ENCODE peak calls at places on chromosomes 3 and 15, in four cellular contexts. W, F, J and O are unnamed samples.

GRCh38 chr3:171640520-171641412 is 169.5 kb downstream of the PLD1 start:
- DNase-seq in W (no peak), F (peak), J (peak), O (peak)

GRCh38 chr15:74322558-74323180 is 44.8 kb downstream of the CYP11A1 start:
- DNase-seq in W (peak), F (peak), J (peak), O (peak)

GRCh38 chr15:36653851-36654250 is 74.4 kb downstream of the CDIN1 start:
- DNase-seq in W (no peak), F (no peak), J (no peak), O (no peak)

GRCh38 chr3:150270883-150271577 is 137.1 kb upstream of the TSC22D2 start:
- DNase-seq in W (no peak), F (no peak), J (no peak), O (no peak)

GRCh38 chr3:65194044-65194714 is 506.4 kb upstream of the ADAMTS9 start:
- DNase-seq in W (no peak), F (no peak), J (no peak), O (no peak)

GRCh38 chr15:41996376-41996775 is 24.0 kb upstream of the EHD4 start:
- DNase-seq in W (no peak), F (no peak), J (no peak), O (no peak)

GRCh38 chr15:69035205-69035917 is 20.9 kb downstream of the NOX5 start:
- DNase-seq in W (no peak), F (peak), J (peak), O (no peak)

GRCh38 chr15:51288143-51289065 is 50.0 kb downstream of the CYP19A1 start:
- DNase-seq in W (no peak), F (no peak), J (peak), O (no peak)

GRCh38 chr15:47586653-47587224 is 130.6 kb upstream of the SEMA6D start:
- DNase-seq in W (no peak), F (no peak), J (peak), O (no peak)

GRCh38 chr3:49903451-49904424 is at the start of gene MST1R:
- DNase-seq in W (peak), F (peak), J (peak), O (no peak)

GRCh38 chr3:16817201-16817600 is 67.6 kb upstream of the PLCL2 start:
- DNase-seq in W (no peak), F (no peak), J (peak), O (peak)